ENCODE peak calls at places on chromosomes 12 and 14, in four cellular contexts. I, W, O and Y are unnamed samples.

GRCh38 chr14:89564291-89564957 is 147.4 kb upstream of the FOXN3 start:
- DNase-seq in I (no peak), W (no peak), O (peak; percentile 23), Y (no peak)

GRCh38 chr14:103232831-103233319 is 101.2 kb upstream of the EIF5 start:
- DNase-seq in I (no peak), W (no peak), O (no peak), Y (no peak)

GRCh38 chr12:6698352-6699046 is 2.1 kb downstream of the PIANP start:
- DNase-seq in I (no peak), W (no peak), O (no peak), Y (no peak)

GRCh38 chr14:66696326-66696725 is 188.4 kb downstream of the GPHN start:
- DNase-seq in I (no peak), W (no peak), O (no peak), Y (no peak)

GRCh38 chr12:34403706-34404376 is 381.5 kb downstream of the ALG10 start:
- DNase-seq in I (peak; percentile 20), W (no peak), O (no peak), Y (no peak)

GRCh38 chr12:29996993-29997392 is 213.3 kb upstream of the TMTC1 start:
- DNase-seq in I (no peak), W (no peak), O (no peak), Y (no peak)

GRCh38 chr14:29016050-29016900 is 249.7 kb downstream of the FOXG1 start:
- DNase-seq in I (no peak), W (peak; percentile 16), O (peak; percentile 31), Y (no peak)

GRCh38 chr12:26488339-26488738 is 293.0 kb downstream of the SSPN start:
- DNase-seq in I (no peak), W (no peak), O (no peak), Y (no peak)

GRCh38 chr12:114853003-114853529 is 169.1 kb upstream of the TBX3 start:
- DNase-seq in I (no peak), W (no peak), O (peak; percentile 87), Y (no peak)

GRCh38 chr12:53613821-53614220 is 12.4 kb downstream of the ATF7 start:
- DNase-seq in I (no peak), W (no peak), O (peak; percentile 76), Y (no peak)

GRCh38 chr12:47802312-47802711 is 17.4 kb downstream of the HDAC7 start:
- DNase-seq in I (no peak), W (no peak), O (no peak), Y (no peak)
- H3K4me3 ChIP-seq in I (no peak overlapping the region), W (no peak overlapping the region), O (no peak overlapping the region), Y (no peak overlapping the region)

GRCh38 chr14:64623576-64624165 is 73.9 kb downstream of the PPP1R36 start:
- DNase-seq in I (no peak), W (no peak), O (no peak), Y (no peak)
- H3K4me3 ChIP-seq in I (no peak overlapping the region), W (no peak overlapping the region), O (no peak overlapping the region), Y (no peak overlapping the region)

GRCh38 chr14:93682459-93682858 is 105.8 kb downstream of the PRIMA1 start:
- DNase-seq in I (no peak), W (no peak), O (no peak), Y (no peak)

GRCh38 chr14:93675651-93676050 is 112.6 kb downstream of the PRIMA1 start:
- DNase-seq in I (no peak), W (no peak), O (no peak), Y (no peak)

GRCh38 chr14:93674343-93674742 is 113.9 kb downstream of the PRIMA1 start:
- DNase-seq in I (no peak), W (no peak), O (no peak), Y (no peak)

DNA sequence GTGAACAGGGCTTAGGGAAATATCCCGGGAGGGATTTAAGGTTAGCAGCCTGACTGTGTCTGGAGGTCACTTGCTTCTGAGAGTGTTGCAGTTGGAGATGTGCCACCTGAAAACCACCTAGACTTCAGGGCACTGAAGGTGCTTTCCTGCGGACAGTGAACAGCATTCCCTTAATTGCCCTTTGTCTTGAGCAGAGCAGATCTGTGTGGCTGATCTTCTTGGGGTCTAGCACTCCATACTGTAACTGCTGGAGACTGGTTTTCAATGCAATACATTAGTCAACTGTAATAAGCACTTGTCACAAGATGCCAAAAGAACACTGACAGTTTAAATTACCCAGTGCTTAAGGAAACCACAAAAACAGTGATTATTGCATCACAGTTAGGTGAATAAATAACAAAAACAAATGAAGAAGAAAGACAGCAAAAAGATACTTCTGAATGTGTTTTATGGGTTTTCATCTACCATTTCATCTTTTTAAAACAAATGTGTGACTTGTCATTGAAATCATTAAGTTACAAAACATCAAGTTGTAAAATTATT is 111.8 kb downstream of the PRIMA1 start:
- DNase-seq in I (no peak), W (no peak), O (no peak), Y (no peak)
- H3K4me3 ChIP-seq in I (no peak overlapping the region), W (no peak overlapping the region), O (no peak overlapping the region), Y (no peak overlapping the region)

GRCh38 chr14:70018713-70019201 is 139.5 kb downstream of the SMOC1 start:
- DNase-seq in I (peak; percentile 60), W (peak; percentile 53), O (peak; percentile 28), Y (no peak)
- H3K4me3 ChIP-seq in I (peak overlapping the region; percentile 25), W (no peak overlapping the region), O (peak overlapping the region; percentile 27), Y (no peak overlapping the region)

GRCh38 chr12:65324551-65324950 is 46.1 kb downstream of the MSRB3 start:
- DNase-seq in I (no peak), W (no peak), O (peak; percentile 28), Y (no peak)

GRCh38 chr12:65327207-65328076 is 49.0 kb downstream of the MSRB3 start:
- DNase-seq in I (no peak), W (peak; percentile 22), O (peak; percentile 93), Y (no peak)

GRCh38 chr12:65323025-65323424 is 44.5 kb downstream of the MSRB3 start:
- DNase-seq in I (no peak), W (no peak), O (no peak), Y (no peak)

GRCh38 chr12:65325183-65325582 is 46.7 kb downstream of the MSRB3 start:
- DNase-seq in I (no peak), W (no peak), O (no peak), Y (no peak)

DNA sequence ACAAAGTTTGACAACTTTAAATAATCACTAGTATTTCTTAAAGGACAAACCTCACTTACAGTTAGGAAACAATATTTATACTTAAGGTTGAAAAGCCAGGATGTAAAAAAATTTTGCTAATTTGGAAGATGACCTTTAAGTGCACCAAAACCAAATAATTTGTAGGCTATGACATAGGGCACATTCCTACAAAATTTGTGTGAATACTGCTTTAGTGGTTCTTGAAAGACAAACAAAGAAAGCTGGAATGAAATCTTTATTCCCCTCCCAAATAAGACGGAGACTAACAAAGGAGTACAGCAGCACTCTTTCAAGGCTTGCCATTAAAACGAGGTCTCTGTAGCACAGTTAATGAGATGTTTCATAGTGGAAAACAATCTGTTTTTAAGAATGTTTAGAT is 45.6 kb downstream of the MSRB3 start:
- DNase-seq in I (no peak), W (no peak), O (peak; percentile 28), Y (no peak)
- H3K4me3 ChIP-seq in I (no peak overlapping the region), W (no peak overlapping the region), O (no peak overlapping the region), Y (no peak overlapping the region)

GRCh38 chr12:70603044-70603443 is 34.2 kb downstream of the PTPRB start:
- DNase-seq in I (no peak), W (no peak), O (peak; percentile 15), Y (no peak)

GRCh38 chr12:70606001-70606400 is 31.2 kb downstream of the PTPRB start:
- DNase-seq in I (no peak), W (peak; percentile 5), O (no peak), Y (no peak)

GRCh38 chr12:70608184-70608583 is 29.0 kb downstream of the PTPRB start:
- DNase-seq in I (no peak), W (no peak), O (peak; percentile 7), Y (no peak)

GRCh38 chr12:70607107-70607506 is 30.1 kb downstream of the PTPRB start:
- DNase-seq in I (no peak), W (no peak), O (no peak), Y (no peak)

GRCh38 chr12:70604662-70605061 is 32.6 kb downstream of the PTPRB start:
- DNase-seq in I (no peak), W (no peak), O (no peak), Y (no peak)
- H3K4me3 ChIP-seq in I (no peak overlapping the region), W (no peak overlapping the region), O (no peak overlapping the region), Y (no peak overlapping the region)

DNA sequence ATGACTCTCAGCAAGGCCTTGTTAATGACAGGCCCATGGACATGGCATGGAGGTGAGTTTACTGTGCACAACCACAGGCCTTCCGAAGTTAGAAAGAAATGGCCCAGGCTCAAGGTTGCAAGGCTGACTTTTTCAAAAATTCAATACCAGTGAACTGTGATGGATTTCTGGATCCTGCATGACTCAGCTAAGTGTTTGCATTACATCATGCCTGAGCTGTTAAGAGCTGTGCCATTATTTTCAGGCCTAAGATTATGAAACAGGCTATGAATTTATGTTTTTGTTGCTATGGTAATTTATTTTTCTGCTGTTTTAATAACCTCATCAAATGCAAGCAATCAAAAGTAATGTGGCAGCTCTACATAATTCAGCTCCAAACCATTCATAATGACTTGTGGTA is 457.7 kb upstream of the TMEM132C start:
- DNase-seq in I (no peak), W (peak; percentile 54), O (peak; percentile 88), Y (peak; percentile 57)
- H3K4me3 ChIP-seq in I (no peak overlapping the region), W (no peak overlapping the region), O (no peak overlapping the region), Y (no peak overlapping the region)

GRCh38 chr12:98861232-98861631 is 216.1 kb downstream of the APAF1 start:
- DNase-seq in I (no peak), W (no peak), O (no peak), Y (no peak)

GRCh38 chr12:98868076-98868475 is 223.0 kb downstream of the APAF1 start:
- DNase-seq in I (no peak), W (no peak), O (no peak), Y (no peak)

GRCh38 chr12:98868538-98868937 is 223.4 kb downstream of the APAF1 start:
- DNase-seq in I (no peak), W (no peak), O (no peak), Y (no peak)

GRCh38 chr12:98864363-98864762 is 219.3 kb downstream of the APAF1 start:
- DNase-seq in I (no peak), W (no peak), O (no peak), Y (no peak)

DNA sequence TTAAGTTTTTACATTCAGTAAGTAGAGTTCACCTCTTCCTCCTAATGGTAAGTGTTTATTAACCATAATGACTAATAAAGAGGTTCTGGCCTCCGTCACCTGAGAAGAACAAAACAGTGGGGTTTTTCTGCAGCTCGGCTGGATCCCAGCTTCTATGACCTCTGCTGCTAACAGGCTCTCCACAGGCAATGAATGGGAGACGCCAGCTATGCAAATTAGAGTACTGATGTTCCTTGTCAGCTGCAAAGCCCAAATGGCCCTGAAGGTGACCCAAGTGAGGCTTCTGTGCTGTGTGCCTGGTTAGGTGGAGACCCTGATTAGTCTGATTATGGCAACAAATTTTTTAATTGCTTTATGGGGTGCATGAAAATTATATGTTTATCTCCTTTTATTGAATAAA is 218.1 kb downstream of the APAF1 start:
- DNase-seq in I (no peak), W (no peak), O (no peak), Y (no peak)
- H3K4me3 ChIP-seq in I (no peak overlapping the region), W (no peak overlapping the region), O (no peak overlapping the region), Y (no peak overlapping the region)